ENCODE peak calls at places on chromosome 13, in nine cellular contexts. M is transverse colon; P is psoas muscle; G is GM12892; Y is lung microvascular endothelial cell; Q is fibroblast of the conjunctiva; U is activated CD8-positive, alpha-beta T cell treated with anti-CD3 and anti-CD28 coated beads for 36 hours; I is substantia nigra; L is activated naive CD4-positive, alpha-beta T cell treated with anti-CD3 and anti-CD28 coated beads, Interleukin-2, amount 50 U/mL, for 16 hours. E is an unnamed sample.

GRCh38 chr13:50529154-50529882 is 314.2 kb downstream of the DLEU7 start:
- DNase-seq in P (peak; percentile 90), Q (peak; percentile 62), G (no peak), L (no peak), I (peak; percentile 25), Y (peak; percentile 89), U (peak; percentile 40), M (peak; percentile 84), E (peak; percentile 76)

GRCh38 chr13:29975287-29975686 is 124.9 kb upstream of the UBL3 start:
- DNase-seq in G (no peak), M (no peak), L (no peak), P (no peak), Y (no peak), Q (no peak), U (no peak), I (no peak), E (no peak)

GRCh38 chr13:93413972-93414717 is 187.5 kb downstream of the GPC6 start:
- DNase-seq in I (no peak), M (no peak), L (no peak), P (no peak), G (no peak), Y (no peak), Q (no peak), U (no peak), E (no peak)

GRCh38 chr13:51453959-51454703 is 1.3 kb upstream of the INTS6 start:
- DNase-seq in P (peak; percentile 56), M (peak; percentile 33), U (peak; percentile 46), Y (peak; percentile 43), I (no peak), G (no peak), Q (no peak), L (peak; percentile 37), E (peak; percentile 23)

GRCh38 chr13:40922437-40923040 is 96.6 kb downstream of the ELF1 start:
- DNase-seq in P (no peak), I (no peak), G (no peak), M (peak; percentile 61), U (no peak), L (no peak), Y (no peak), Q (no peak), E (no peak)

GRCh38 chr13:52809310-52809769 is 39.1 kb downstream of the PCDH8 start:
- DNase-seq in L (peak; percentile 31), Q (peak; percentile 22), I (peak; percentile 10), G (peak; percentile 49), Y (peak; percentile 91), P (no peak), M (peak; percentile 61), U (peak; percentile 76), E (peak; percentile 56)

GRCh38 chr13:83752141-83752540 is 130.1 kb downstream of the SLITRK1 start:
- DNase-seq in M (no peak), L (no peak), I (no peak), U (no peak), Y (no peak), G (no peak), Q (peak; percentile 10), P (no peak), E (no peak)

GRCh38 chr13:68439821-68440220 is 1209.7 kb upstream of the PCDH9 start:
- DNase-seq in M (no peak), I (no peak), L (no peak), Y (no peak), U (no peak), P (no peak), Q (peak; percentile 31), G (no peak), E (no peak)

GRCh38 chr13:110334256-110334655 is 27.2 kb downstream of the COL4A2 start:
- DNase-seq in P (no peak), I (no peak), L (no peak), M (no peak), Y (no peak), G (no peak), Q (no peak), U (no peak), E (no peak)

GRCh38 chr13:112711528-112712265 is 21.9 kb downstream of the ATP11A start:
- DNase-seq in Y (peak; percentile 99), M (peak; percentile 78), G (peak; percentile 57), L (no peak), P (peak; percentile 87), U (peak; percentile 46), Q (peak; percentile 71), I (no peak), E (no peak)

GRCh38 chr13:50319603-50320296 is 304.5 kb downstream of the KCNRG start:
- DNase-seq in G (no peak), Q (no peak), I (no peak), P (no peak), U (no peak), L (no peak), M (no peak), Y (peak; percentile 77), E (peak; percentile 66)